ENCODE peak calls at places on chromosomes 7 and 10, in four cellular contexts. R, K, Z and L are unnamed samples.

GRCh38 chr7:5528071-5528814 is 104.6 kb upstream of the TNRC18 start:
- DNase-seq in R (no peak), K (no peak), Z (no peak), L (peak; percentile 51)

GRCh38 chr10:46046261-46046660 is at the start of gene MSMB:
- DNase-seq in R (no peak), K (no peak), Z (no peak), L (no peak)

GRCh38 chr7:23098029-23098428 is 7.6 kb upstream of the KLHL7 start:
- DNase-seq in R (no peak), K (no peak), Z (no peak), L (no peak)

GRCh38 chr7:5210751-5211338 is 20.8 kb downstream of the WIPI2 start:
- DNase-seq in R (no peak), K (no peak), Z (no peak), L (no peak)

GRCh38 chr10:28449382-28449781 is 83.5 kb upstream of the WAC start:
- DNase-seq in R (no peak), K (no peak), Z (peak; percentile 42), L (no peak)

GRCh38 chr7:127782075-127782474 is 130.1 kb downstream of the SND1 start:
- DNase-seq in R (no peak), K (no peak), Z (peak; percentile 72), L (no peak)

GRCh38 chr10:12327476-12327875 is 21.9 kb upstream of the CAMK1D start:
- DNase-seq in R (no peak), K (no peak), Z (no peak), L (no peak)

GRCh38 chr7:112101083-112101846 is 104.9 kb downstream of the DOCK4 start:
- DNase-seq in R (no peak), K (no peak), Z (no peak), L (no peak)

GRCh38 chr10:116691544-116692126 is 50.7 kb downstream of the HSPA12A start:
- DNase-seq in R (no peak), K (no peak), Z (no peak), L (no peak)

GRCh38 chr10:90179696-90180407 is 478.5 kb downstream of the KIF20B start:
- DNase-seq in R (no peak), K (no peak), Z (no peak), L (no peak)

GRCh38 chr7:519429-519973 is at the start of gene PDGFA:
- DNase-seq in R (peak; percentile 64), K (no peak), Z (peak; percentile 83), L (no peak)

GRCh38 chr10:91391915-91392314 is 18.2 kb upstream of the HECTD2 start:
- DNase-seq in R (no peak), K (no peak), Z (no peak), L (no peak)

GRCh38 chr10:66162560-66163143 is 763.2 kb upstream of the LRRTM3 start:
- DNase-seq in R (no peak), K (no peak), Z (no peak), L (no peak)

GRCh38 chr7:155511597-155511996 is 34.8 kb downstream of the CNPY1 start:
- DNase-seq in R (no peak), K (no peak), Z (no peak), L (no peak)

GRCh38 chr7:28442540-28443420 is 30.5 kb downstream of the CREB5 start:
- DNase-seq in R (no peak), K (no peak), Z (no peak), L (peak; percentile 22)

GRCh38 chr10:118974951-118975350 is 54.6 kb upstream of the NANOS1 start:
- DNase-seq in R (no peak), K (no peak), Z (no peak), L (no peak)

GRCh38 chr10:58457761-58458616 is 54.7 kb upstream of the BICC1 start:
- DNase-seq in R (no peak), K (no peak), Z (no peak), L (no peak)

GRCh38 chr7:92790987-92791386 is 45.4 kb downstream of the CDK6 start:
- DNase-seq in R (no peak), K (no peak), Z (no peak), L (no peak)

GRCh38 chr7:65509368-65510186 is 135.9 kb downstream of the ZNF92 start:
- DNase-seq in R (peak; percentile 40), K (no peak), Z (peak; percentile 43), L (peak; percentile 46)

GRCh38 chr10:97355571-97355975 is 21.0 kb upstream of the FRAT2 start:
- DNase-seq in R (no peak), K (no peak), Z (no peak), L (peak; percentile 58)

GRCh38 chr10:79442171-79443040 is 3.0 kb downstream of the ZCCHC24 start:
- DNase-seq in R (no peak), K (no peak), Z (no peak), L (no peak)

GRCh38 chr7:80634505-80634904 is 3.9 kb upstream of the CD36 start:
- DNase-seq in R (no peak), K (no peak), Z (no peak), L (no peak)

GRCh38 chr7:26658080-26658697 is 206.2 kb downstream of the SKAP2 start:
- DNase-seq in R (no peak), K (no peak), Z (no peak), L (no peak)

GRCh38 chr7:108557191-108557590 is 12.3 kb downstream of the THAP5 start:
- DNase-seq in R (no peak), K (no peak), Z (no peak), L (no peak)

GRCh38 chr7:85191383-85191782 is 4.5 kb upstream of the SEMA3D start:
- DNase-seq in R (no peak), K (no peak), Z (peak; percentile 37), L (no peak)

GRCh38 chr7:121046893-121047468 is 58.5 kb downstream of the CPED1 start:
- DNase-seq in R (peak; percentile 70), K (no peak), Z (no peak), L (no peak)

GRCh38 chr10:90775351-90776028 is 82.3 kb downstream of the HTR7 start:
- DNase-seq in R (no peak), K (peak; percentile 35), Z (no peak), L (no peak)

GRCh38 chr10:49608166-49608758 is 1.8 kb upstream of the SLC18A3 start:
- DNase-seq in R (no peak), K (no peak), Z (no peak), L (no peak)

GRCh38 chr10:109277456-109277855 is 645.9 kb downstream of the XPNPEP1 start:
- DNase-seq in R (no peak), K (no peak), Z (no peak), L (no peak)

GRCh38 chr10:22481687-22482539 is 136.6 kb downstream of the SPAG6 start:
- DNase-seq in R (peak; percentile 15), K (no peak), Z (no peak), L (no peak)

GRCh38 chr7:105497016-105497415 is 25.1 kb downstream of the PUS7 start:
- DNase-seq in R (no peak), K (no peak), Z (no peak), L (no peak)

GRCh38 chr10:97023401-97024180 is 162.2 kb downstream of the SLIT1 start:
- DNase-seq in R (no peak), K (no peak), Z (no peak), L (no peak)

GRCh38 chr7:34041716-34042115 is 136.4 kb downstream of the BMPER start:
- DNase-seq in R (no peak), K (no peak), Z (no peak), L (no peak)

GRCh38 chr7:153393666-153394065 is 634.1 kb downstream of the ACTR3B start:
- DNase-seq in R (no peak), K (no peak), Z (no peak), L (no peak)

GRCh38 chr10:14751576-14752330 is 22.9 kb downstream of the FAM107B start:
- DNase-seq in R (no peak), K (no peak), Z (no peak), L (no peak)

GRCh38 chr7:12031638-12032037 is 179.5 kb upstream of the TMEM106B start:
- DNase-seq in R (no peak), K (no peak), Z (no peak), L (no peak)

GRCh38 chr10:116891208-116891607 is 41.9 kb downstream of the ENO4 start:
- DNase-seq in R (no peak), K (no peak), Z (peak; percentile 74), L (no peak)

GRCh38 chr7:106872763-106873162 is 7.7 kb downstream of the PIK3CG start:
- DNase-seq in R (no peak), K (no peak), Z (no peak), L (no peak)

GRCh38 chr7:106870528-106870927 is 5.4 kb downstream of the PIK3CG start:
- DNase-seq in R (no peak), K (no peak), Z (no peak), L (no peak)

GRCh38 chr7:106869954-106870353 is 4.9 kb downstream of the PIK3CG start:
- DNase-seq in R (peak; percentile 50), K (no peak), Z (no peak), L (no peak)

GRCh38 chr7:106871793-106872571 is 6.9 kb downstream of the PIK3CG start:
- DNase-seq in R (peak; percentile 68), K (no peak), Z (no peak), L (no peak)

GRCh38 chr7:106870983-106871410 is 5.9 kb downstream of the PIK3CG start:
- DNase-seq in R (peak; percentile 57), K (peak; percentile 95), Z (no peak), L (no peak)
- TF ChIP-seq NRF1 in R (no peak), K (no peak), Z (no peak), L (no peak)

GRCh38 chr7:29763266-29763665 is 43.0 kb upstream of the WIPF3 start:
- DNase-seq in R (no peak), K (no peak), Z (no peak), L (no peak)
- TF ChIP-seq NRF1 in R (no peak), K (no peak), Z (no peak), L (no peak)

GRCh38 chr7:50837965-50838364 is 55.3 kb upstream of the GRB10 start:
- DNase-seq in R (no peak), K (no peak), Z (no peak), L (no peak)

GRCh38 chr7:50835156-50835555 is 52.5 kb upstream of the GRB10 start:
- DNase-seq in R (no peak), K (no peak), Z (no peak), L (no peak)

GRCh38 chr7:50834679-50835078 is 52.0 kb upstream of the GRB10 start:
- DNase-seq in R (no peak), K (no peak), Z (no peak), L (no peak)

GRCh38 chr7:50842061-50842460 is 59.4 kb upstream of the GRB10 start:
- DNase-seq in R (no peak), K (no peak), Z (no peak), L (no peak)

GRCh38 chr7:50838675-50839377 is 56.1 kb upstream of the GRB10 start:
- DNase-seq in R (peak; percentile 20), K (no peak), Z (no peak), L (no peak)
- TF ChIP-seq NRF1 in R (no peak), K (no peak), Z (no peak), L (no peak)

DNA sequence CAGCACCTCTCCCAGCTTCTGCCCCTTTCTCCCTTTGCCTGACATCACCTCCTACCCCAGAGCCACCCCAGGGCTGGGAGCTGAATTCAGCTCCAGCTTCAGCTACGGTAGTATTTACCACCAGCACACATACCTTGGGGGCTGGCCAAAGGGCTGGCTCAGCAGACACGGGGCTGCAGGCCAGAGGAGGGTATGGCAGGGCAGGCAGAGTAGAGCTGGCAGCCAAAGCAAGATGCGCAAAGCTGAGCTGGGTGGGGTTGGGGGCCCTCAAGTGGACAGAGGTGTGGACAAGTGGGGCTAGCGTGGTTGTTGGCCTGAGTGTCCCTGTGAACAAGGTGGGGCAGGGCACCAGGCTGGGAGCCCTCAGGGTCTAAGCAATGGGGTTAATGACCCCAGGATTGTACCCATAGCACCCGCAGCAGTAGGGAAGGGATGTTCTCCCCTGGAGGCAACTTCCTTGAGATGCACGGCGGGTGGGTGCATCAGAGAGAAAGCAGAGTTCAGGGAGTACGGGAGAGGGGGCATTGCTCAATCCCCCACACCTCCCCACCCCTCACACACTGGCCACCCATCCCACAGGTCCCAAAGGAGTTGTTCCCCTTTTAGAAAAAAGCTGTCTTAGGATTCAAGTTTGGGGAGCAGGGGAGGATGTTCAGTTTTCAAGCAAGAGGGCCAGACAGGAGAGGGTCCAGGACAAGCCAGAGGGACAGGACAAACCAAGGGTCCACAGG is 8.0 kb downstream of the VSIR start:
- DNase-seq in R (no peak), K (no peak), Z (no peak), L (no peak)
- TF ChIP-seq NRF1 in R (no peak), K (no peak), Z (no peak), L (no peak)